ENCODE peak calls at places on chromosomes 11 and 22, in five cellular contexts. One of them, this sample, is unnamed.

GRCh38 chr11:130002352-130002845 is at the start of gene PRDM10:
- DNase-seq in T-cell: peak; percentile 88
- DNase-seq in EH: peak; percentile 88
- DNase-seq in HT1080: no peak
- DNase-seq in non-pigmented ciliary epithelial cell: peak; percentile 55
- DNase-seq in this sample: peak; percentile 96

GRCh38 chr22:38735465-38736256 is 20.1 kb downstream of the SUN2 start:
- DNase-seq in non-pigmented ciliary epithelial cell: no peak
- DNase-seq in T-cell: no peak
- DNase-seq in HT1080: no peak
- DNase-seq in EH: no peak
- DNase-seq in this sample: no peak

GRCh38 chr22:49100316-49100715 is 727.4 kb downstream of the BRD1 start:
- DNase-seq in HT1080: no peak
- DNase-seq in EH: no peak
- DNase-seq in non-pigmented ciliary epithelial cell: no peak
- DNase-seq in T-cell: no peak
- DNase-seq in this sample: no peak

GRCh38 chr11:100687630-100688395 is 725 bp downstream of the ARHGAP42 start:
- DNase-seq in EH: peak; percentile 81
- DNase-seq in T-cell: no peak
- DNase-seq in non-pigmented ciliary epithelial cell: no peak
- DNase-seq in HT1080: peak; percentile 84
- DNase-seq in this sample: peak; percentile 89

GRCh38 chr11:112292785-112293407 is 32.2 kb upstream of the PLET1 start:
- DNase-seq in HT1080: peak; percentile 84
- DNase-seq in EH: peak; percentile 98
- DNase-seq in T-cell: no peak
- DNase-seq in non-pigmented ciliary epithelial cell: peak; percentile 67
- DNase-seq in this sample: peak; percentile 94

GRCh38 chr11:124788521-124788920 is 11.7 kb downstream of the MSANTD2 start:
- DNase-seq in non-pigmented ciliary epithelial cell: no peak
- DNase-seq in T-cell: no peak
- DNase-seq in HT1080: no peak
- DNase-seq in EH: peak; percentile 23
- DNase-seq in this sample: no peak

GRCh38 chr11:72732329-72732728 is 19.9 kb downstream of the ARAP1 start:
- DNase-seq in EH: no peak
- DNase-seq in T-cell: no peak
- DNase-seq in HT1080: no peak
- DNase-seq in non-pigmented ciliary epithelial cell: no peak
- DNase-seq in this sample: no peak

GRCh38 chr11:114258696-114259095 is 37.5 kb upstream of the NNMT start:
- DNase-seq in non-pigmented ciliary epithelial cell: no peak
- DNase-seq in HT1080: no peak
- DNase-seq in EH: no peak
- DNase-seq in T-cell: no peak
- DNase-seq in this sample: no peak

GRCh38 chr11:46865340-46865739 is 19.3 kb upstream of the CKAP5 start:
- DNase-seq in non-pigmented ciliary epithelial cell: peak; percentile 60
- DNase-seq in HT1080: no peak
- DNase-seq in EH: peak; percentile 80
- DNase-seq in T-cell: no peak
- DNase-seq in this sample: peak; percentile 38

GRCh38 chr11:107508201-107508857 is 50.7 kb upstream of the CWF19L2 start:
- DNase-seq in HT1080: no peak
- DNase-seq in EH: no peak
- DNase-seq in non-pigmented ciliary epithelial cell: no peak
- DNase-seq in T-cell: no peak
- DNase-seq in this sample: no peak

GRCh38 chr11:120539681-120540369 is 28.3 kb downstream of the GRIK4 start:
- DNase-seq in HT1080: peak; percentile 79
- DNase-seq in T-cell: no peak
- DNase-seq in non-pigmented ciliary epithelial cell: no peak
- DNase-seq in EH: peak; percentile 74
- DNase-seq in this sample: peak; percentile 85

GRCh38 chr22:20319041-20319744 is 667 bp downstream of the DGCR6L start:
- DNase-seq in T-cell: no peak
- DNase-seq in HT1080: no peak
- DNase-seq in EH: peak; percentile 44
- DNase-seq in non-pigmented ciliary epithelial cell: no peak
- DNase-seq in this sample: peak; percentile 46

GRCh38 chr22:43925433-43926348 is 2.1 kb downstream of the PNPLA3 start:
- DNase-seq in T-cell: no peak
- DNase-seq in EH: no peak
- DNase-seq in non-pigmented ciliary epithelial cell: no peak
- DNase-seq in HT1080: peak; percentile 40
- DNase-seq in this sample: peak; percentile 67

GRCh38 chr11:27487706-27488105 is 15.1 kb upstream of the LGR4 start:
- DNase-seq in T-cell: no peak
- DNase-seq in non-pigmented ciliary epithelial cell: no peak
- DNase-seq in EH: no peak
- DNase-seq in HT1080: no peak
- DNase-seq in this sample: no peak

GRCh38 chr22:17712441-17712840 is 61.8 kb downstream of the BID start:
- DNase-seq in HT1080: no peak
- DNase-seq in EH: peak; percentile 33
- DNase-seq in T-cell: no peak
- DNase-seq in non-pigmented ciliary epithelial cell: no peak
- DNase-seq in this sample: no peak

GRCh38 chr11:18780329-18780728 is 11.3 kb downstream of the PTPN5 start:
- DNase-seq in T-cell: no peak
- DNase-seq in non-pigmented ciliary epithelial cell: no peak
- DNase-seq in EH: no peak
- DNase-seq in HT1080: no peak
- DNase-seq in this sample: no peak

GRCh38 chr11:121654506-121655480 is 202.0 kb upstream of the SORL1-AS1 start:
- DNase-seq in T-cell: no peak
- DNase-seq in EH: peak; percentile 48
- DNase-seq in HT1080: peak; percentile 17
- DNase-seq in non-pigmented ciliary epithelial cell: no peak
- DNase-seq in this sample: no peak

GRCh38 chr11:15194671-15195415 is 80.1 kb downstream of the INSC start:
- DNase-seq in non-pigmented ciliary epithelial cell: no peak
- DNase-seq in EH: peak; percentile 64
- DNase-seq in T-cell: no peak
- DNase-seq in HT1080: peak; percentile 64
- DNase-seq in this sample: no peak

GRCh38 chr22:24304067-24304675 is 33.5 kb downstream of the SPECC1L start:
- DNase-seq in T-cell: no peak
- DNase-seq in EH: no peak
- DNase-seq in non-pigmented ciliary epithelial cell: no peak
- DNase-seq in HT1080: no peak
- DNase-seq in this sample: no peak

GRCh38 chr11:126410649-126411048 is 55.2 kb downstream of the ST3GAL4 start:
- DNase-seq in HT1080: no peak
- DNase-seq in non-pigmented ciliary epithelial cell: no peak
- DNase-seq in EH: peak; percentile 61
- DNase-seq in T-cell: no peak
- DNase-seq in this sample: no peak

GRCh38 chr22:32469799-32470212 is 4.8 kb upstream of the FBXO7 start:
- DNase-seq in non-pigmented ciliary epithelial cell: no peak
- DNase-seq in T-cell: no peak
- DNase-seq in EH: peak; percentile 92
- DNase-seq in HT1080: peak; percentile 63
- DNase-seq in this sample: peak; percentile 52

GRCh38 chr22:29152045-29152380 is 53.7 kb upstream of the EMID1 start:
- DNase-seq in EH: no peak
- DNase-seq in HT1080: no peak
- DNase-seq in non-pigmented ciliary epithelial cell: no peak
- DNase-seq in T-cell: no peak
- DNase-seq in this sample: no peak

GRCh38 chr11:117876341-117877119 is at the start of gene FXYD6:
- DNase-seq in HT1080: no peak
- DNase-seq in EH: no peak
- DNase-seq in T-cell: no peak
- DNase-seq in non-pigmented ciliary epithelial cell: no peak
- DNase-seq in this sample: peak; percentile 76

GRCh38 chr22:37855462-37855861 is 6.2 kb downstream of the EIF3L start:
- DNase-seq in T-cell: no peak
- DNase-seq in HT1080: no peak
- DNase-seq in non-pigmented ciliary epithelial cell: no peak
- DNase-seq in EH: no peak
- DNase-seq in this sample: no peak

GRCh38 chr11:36022891-36023290 is 79.0 kb downstream of the LDLRAD3 start:
- DNase-seq in HT1080: no peak
- DNase-seq in T-cell: no peak
- DNase-seq in non-pigmented ciliary epithelial cell: no peak
- DNase-seq in EH: no peak
- DNase-seq in this sample: no peak

GRCh38 chr11:60912851-60913550 is 957 bp upstream of the TMEM109 start:
- DNase-seq in T-cell: no peak
- DNase-seq in EH: no peak
- DNase-seq in HT1080: no peak
- DNase-seq in non-pigmented ciliary epithelial cell: no peak
- DNase-seq in this sample: no peak

GRCh38 chr11:65489706-65490310 is 9.0 kb upstream of the MALAT1 start:
- DNase-seq in T-cell: no peak
- DNase-seq in EH: peak; percentile 91
- DNase-seq in non-pigmented ciliary epithelial cell: no peak
- DNase-seq in HT1080: no peak
- DNase-seq in this sample: peak; percentile 69

GRCh38 chr22:37601540-37602442 is 6.8 kb upstream of the GGA1 start:
- DNase-seq in non-pigmented ciliary epithelial cell: no peak
- DNase-seq in EH: peak; percentile 72
- DNase-seq in T-cell: no peak
- DNase-seq in HT1080: peak; percentile 58
- DNase-seq in this sample: peak; percentile 49